ENCODE peak calls at places on chromosomes 12 and 14, in five cellular contexts. One of them, this sample, is unnamed.

GRCh38 chr14:64387232-64387737 is 868 bp upstream of the MTHFD1 start:
- DNase-seq in effector memory CD4-positive, alpha-beta T cell: no peak
- DNase-seq in PC-3: peak; percentile 27
- DNase-seq in stomach: no peak
- DNase-seq in CD8-positive, alpha-beta T cell: no peak
- DNase-seq in this sample: no peak

GRCh38 chr12:49541140-49541861 is 2.5 kb downstream of the KCNH3 start:
- DNase-seq in effector memory CD4-positive, alpha-beta T cell: no peak
- DNase-seq in PC-3: no peak
- DNase-seq in stomach: no peak
- DNase-seq in CD8-positive, alpha-beta T cell: no peak
- DNase-seq in this sample: no peak

GRCh38 chr14:86012391-86012790 is 482.4 kb downstream of the FLRT2 start:
- DNase-seq in effector memory CD4-positive, alpha-beta T cell: no peak
- DNase-seq in PC-3: no peak
- DNase-seq in stomach: no peak
- DNase-seq in CD8-positive, alpha-beta T cell: no peak
- DNase-seq in this sample: no peak

GRCh38 chr12:10366875-10367274 is 23.0 kb downstream of the KLRK1 start:
- DNase-seq in effector memory CD4-positive, alpha-beta T cell: no peak
- DNase-seq in PC-3: peak; percentile 49
- DNase-seq in stomach: no peak
- DNase-seq in CD8-positive, alpha-beta T cell: no peak
- DNase-seq in this sample: no peak

GRCh38 chr14:31090872-31091764 is 64.9 kb upstream of the STRN3 start:
- DNase-seq in effector memory CD4-positive, alpha-beta T cell: no peak
- DNase-seq in PC-3: peak; percentile 80
- DNase-seq in stomach: no peak
- DNase-seq in CD8-positive, alpha-beta T cell: no peak
- DNase-seq in this sample: no peak

GRCh38 chr12:129696405-129696804 is 207.4 kb downstream of the TMEM132D start:
- DNase-seq in effector memory CD4-positive, alpha-beta T cell: no peak
- DNase-seq in PC-3: no peak
- DNase-seq in stomach: no peak
- DNase-seq in CD8-positive, alpha-beta T cell: no peak
- DNase-seq in this sample: no peak

GRCh38 chr12:132610051-132610759 is at the start of gene LRCOL1:
- DNase-seq in effector memory CD4-positive, alpha-beta T cell: no peak
- DNase-seq in PC-3: no peak
- DNase-seq in stomach: no peak
- DNase-seq in CD8-positive, alpha-beta T cell: no peak
- DNase-seq in this sample: no peak

GRCh38 chr12:57093412-57094193 is 4.7 kb downstream of the NAB2 start:
- DNase-seq in effector memory CD4-positive, alpha-beta T cell: peak; percentile 30
- DNase-seq in PC-3: peak; percentile 33
- DNase-seq in stomach: peak; percentile 55
- DNase-seq in CD8-positive, alpha-beta T cell: peak; percentile 52
- DNase-seq in this sample: no peak

GRCh38 chr12:6288235-6288634 is 22.2 kb upstream of the PLEKHG6 start:
- DNase-seq in effector memory CD4-positive, alpha-beta T cell: no peak
- DNase-seq in PC-3: peak; percentile 25
- DNase-seq in stomach: no peak
- DNase-seq in CD8-positive, alpha-beta T cell: no peak
- DNase-seq in this sample: no peak

GRCh38 chr12:8033153-8034044 is 883 bp downstream of the FOXJ2 start:
- DNase-seq in effector memory CD4-positive, alpha-beta T cell: peak; percentile 31
- DNase-seq in PC-3: peak; percentile 26
- DNase-seq in stomach: no peak
- DNase-seq in CD8-positive, alpha-beta T cell: no peak
- DNase-seq in this sample: peak; percentile 34

GRCh38 chr12:105676694-105677093 is 346.2 kb downstream of the C12orf75 start:
- DNase-seq in effector memory CD4-positive, alpha-beta T cell: no peak
- DNase-seq in PC-3: no peak
- DNase-seq in stomach: peak; percentile 31
- DNase-seq in CD8-positive, alpha-beta T cell: no peak
- DNase-seq in this sample: no peak

GRCh38 chr12:52059582-52060497 is 8.6 kb downstream of the NR4A1 start:
- DNase-seq in effector memory CD4-positive, alpha-beta T cell: no peak
- DNase-seq in PC-3: no peak
- DNase-seq in stomach: no peak
- DNase-seq in CD8-positive, alpha-beta T cell: no peak
- DNase-seq in this sample: no peak

GRCh38 chr12:111758120-111758561 is 8.6 kb upstream of the ALDH2 start:
- DNase-seq in effector memory CD4-positive, alpha-beta T cell: no peak
- DNase-seq in PC-3: no peak
- DNase-seq in stomach: peak; percentile 79
- DNase-seq in CD8-positive, alpha-beta T cell: no peak
- DNase-seq in this sample: no peak

GRCh38 chr14:73295198-73295796 is 58.0 kb downstream of the PAPLN start:
- DNase-seq in effector memory CD4-positive, alpha-beta T cell: no peak
- DNase-seq in PC-3: peak; percentile 78
- DNase-seq in stomach: no peak
- DNase-seq in CD8-positive, alpha-beta T cell: no peak
- DNase-seq in this sample: peak; percentile 43

GRCh38 chr14:59600211-59600945 is 23.8 kb upstream of the CCDC175 start:
- DNase-seq in effector memory CD4-positive, alpha-beta T cell: no peak
- DNase-seq in PC-3: no peak
- DNase-seq in stomach: no peak
- DNase-seq in CD8-positive, alpha-beta T cell: no peak
- DNase-seq in this sample: no peak
- H3K27me3 ChIP-seq in effector memory CD4-positive, alpha-beta T cell: no peaks in the 10 kb centered on the region
- H3K27me3 ChIP-seq in PC-3: peaks cover 92% of the 10 kb centered on the region
- H3K27me3 ChIP-seq in stomach: no peaks in the 10 kb centered on the region
- H3K27me3 ChIP-seq in CD8-positive, alpha-beta T cell: no peaks in the 10 kb centered on the region
- H3K27me3 ChIP-seq in this sample: no peaks in the 10 kb centered on the region

GRCh38 chr14:106803379-106803778 is 1277.0 kb downstream of the TMEM121 start:
- DNase-seq in effector memory CD4-positive, alpha-beta T cell: no peak
- DNase-seq in PC-3: no peak
- DNase-seq in stomach: no peak
- DNase-seq in CD8-positive, alpha-beta T cell: no peak
- DNase-seq in this sample: no peak
- H3K9me3 ChIP-seq in effector memory CD4-positive, alpha-beta T cell: no peaks in the 10 kb centered on the region
- H3K9me3 ChIP-seq in PC-3: peaks cover 3% of the 10 kb centered on the region
- H3K9me3 ChIP-seq in stomach: no peaks in the 10 kb centered on the region
- H3K9me3 ChIP-seq in CD8-positive, alpha-beta T cell: no peaks in the 10 kb centered on the region
- H3K9me3 ChIP-seq in this sample: no peaks in the 10 kb centered on the region

DNA sequence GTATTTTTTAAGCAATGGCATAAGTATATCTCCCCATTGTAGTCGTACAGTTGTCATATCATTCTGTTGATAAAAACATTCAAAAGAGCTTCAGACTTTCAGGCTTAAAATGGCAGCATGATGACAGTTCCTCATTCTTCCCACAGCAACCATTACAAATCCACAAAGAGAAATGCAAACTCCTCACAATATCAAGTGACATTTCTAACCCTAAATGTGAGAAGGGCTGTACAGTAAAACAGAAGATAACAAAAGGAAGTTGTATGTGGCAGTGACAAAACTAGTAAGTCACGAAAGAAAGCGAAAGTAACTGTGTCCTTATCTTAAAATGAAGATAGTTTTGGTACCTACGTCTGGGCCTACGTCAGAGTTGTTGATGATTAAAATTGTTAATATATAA is 46.7 kb downstream of the GXYLT1 start:
- DNase-seq in effector memory CD4-positive, alpha-beta T cell: no peak
- DNase-seq in PC-3: no peak
- DNase-seq in stomach: no peak
- DNase-seq in CD8-positive, alpha-beta T cell: no peak
- DNase-seq in this sample: peak; percentile 64
- H3K4me3 ChIP-seq in effector memory CD4-positive, alpha-beta T cell: peak overlapping the region; percentile 46
- H3K4me3 ChIP-seq in PC-3: no peak overlapping the region
- H3K4me3 ChIP-seq in stomach: no peak overlapping the region
- H3K4me3 ChIP-seq in CD8-positive, alpha-beta T cell: peak overlapping the region; percentile 53
- H3K4me3 ChIP-seq in this sample: peak overlapping the region; percentile 13

DNA sequence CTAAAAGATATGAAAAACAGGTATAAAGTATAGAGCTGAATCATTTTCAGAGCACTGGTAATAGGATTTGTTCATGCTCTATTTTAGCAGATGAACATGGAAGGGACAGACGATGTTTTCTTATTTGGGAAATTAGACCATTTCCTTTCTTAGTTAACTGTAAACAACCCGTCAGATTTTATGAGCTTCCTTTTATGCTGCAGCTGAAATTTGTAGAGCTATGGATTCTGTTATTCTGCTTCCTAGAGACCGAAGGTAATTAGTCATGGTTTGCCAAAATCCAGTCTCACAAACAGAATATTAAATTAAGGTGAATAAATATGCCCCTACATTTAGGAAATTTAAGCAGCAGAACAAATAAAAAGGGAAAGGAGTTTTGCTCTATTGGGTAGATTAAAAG is 180.2 kb upstream of the SYT1 start:
- DNase-seq in effector memory CD4-positive, alpha-beta T cell: no peak
- DNase-seq in PC-3: no peak
- DNase-seq in stomach: no peak
- DNase-seq in CD8-positive, alpha-beta T cell: no peak
- DNase-seq in this sample: no peak
- H3K27me3 ChIP-seq in effector memory CD4-positive, alpha-beta T cell: no peaks in the 10 kb centered on the region
- H3K27me3 ChIP-seq in PC-3: no peaks in the 10 kb centered on the region
- H3K27me3 ChIP-seq in stomach: no peaks in the 10 kb centered on the region
- H3K27me3 ChIP-seq in CD8-positive, alpha-beta T cell: no peaks in the 10 kb centered on the region
- H3K27me3 ChIP-seq in this sample: no peaks in the 10 kb centered on the region

DNA sequence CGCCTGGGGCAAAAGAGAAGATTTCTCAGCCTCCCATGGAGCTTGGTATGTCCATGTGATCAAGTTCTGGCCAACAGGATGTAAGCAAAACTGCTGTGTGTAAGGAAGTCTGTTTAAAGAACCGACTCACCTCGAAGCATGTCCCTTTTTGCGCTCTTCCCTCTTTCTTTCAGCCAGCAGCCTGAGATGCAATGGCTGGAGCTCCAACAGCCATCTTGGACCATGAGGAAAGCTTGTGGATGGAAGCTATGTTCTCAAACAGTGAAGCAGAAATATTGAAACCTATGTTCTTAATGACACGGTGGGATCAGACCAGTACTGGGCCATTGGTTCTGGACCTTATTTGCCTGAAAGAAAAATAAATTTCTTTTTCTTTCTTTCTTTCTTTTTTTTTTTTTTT is 82.3 kb upstream of the SLC24A4 start:
- DNase-seq in effector memory CD4-positive, alpha-beta T cell: no peak
- DNase-seq in PC-3: no peak
- DNase-seq in stomach: no peak
- DNase-seq in CD8-positive, alpha-beta T cell: no peak
- DNase-seq in this sample: no peak
- H3K9me3 ChIP-seq in effector memory CD4-positive, alpha-beta T cell: peaks cover 8% of the 10 kb centered on the region
- H3K9me3 ChIP-seq in PC-3: peaks cover 8% of the 10 kb centered on the region
- H3K9me3 ChIP-seq in stomach: peaks cover 23% of the 10 kb centered on the region
- H3K9me3 ChIP-seq in CD8-positive, alpha-beta T cell: no peaks in the 10 kb centered on the region
- H3K9me3 ChIP-seq in this sample: peaks cover 7% of the 10 kb centered on the region

GRCh38 chr12:12872934-12873275 is 18.5 kb upstream of the GPRC5A start:
- DNase-seq in effector memory CD4-positive, alpha-beta T cell: no peak
- DNase-seq in PC-3: peak; percentile 81
- DNase-seq in stomach: no peak
- DNase-seq in CD8-positive, alpha-beta T cell: no peak
- DNase-seq in this sample: no peak
- H3K4me3 ChIP-seq in effector memory CD4-positive, alpha-beta T cell: no peak overlapping the region
- H3K4me3 ChIP-seq in PC-3: peak overlapping the region; percentile 47
- H3K4me3 ChIP-seq in stomach: no peak overlapping the region
- H3K4me3 ChIP-seq in CD8-positive, alpha-beta T cell: no peak overlapping the region
- H3K4me3 ChIP-seq in this sample: no peak overlapping the region

DNA sequence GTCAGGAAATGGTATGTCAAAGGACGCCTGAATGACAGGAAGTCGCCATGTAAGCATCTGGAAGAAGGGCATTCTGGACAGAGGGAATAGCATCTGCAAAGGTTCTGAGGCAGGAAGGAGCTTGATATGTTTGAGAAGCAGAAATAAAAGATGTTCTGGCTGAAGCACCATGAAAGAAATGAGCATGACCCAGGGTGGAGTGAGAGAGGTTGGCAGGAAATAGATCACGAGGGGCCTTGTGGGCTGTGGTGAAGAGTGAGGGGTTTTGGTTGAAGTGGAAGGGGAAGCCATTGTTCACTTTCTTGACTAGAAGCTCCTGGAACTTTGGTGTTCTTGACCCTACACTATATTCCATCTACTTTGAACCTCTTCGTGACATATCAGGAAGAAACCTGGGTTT is 99.4 kb upstream of the PARP11 start:
- DNase-seq in effector memory CD4-positive, alpha-beta T cell: no peak
- DNase-seq in PC-3: no peak
- DNase-seq in stomach: no peak
- DNase-seq in CD8-positive, alpha-beta T cell: no peak
- DNase-seq in this sample: peak; percentile 61
- H3K27me3 ChIP-seq in effector memory CD4-positive, alpha-beta T cell: no peaks in the 10 kb centered on the region
- H3K27me3 ChIP-seq in PC-3: peaks cover 48% of the 10 kb centered on the region
- H3K27me3 ChIP-seq in stomach: no peaks in the 10 kb centered on the region
- H3K27me3 ChIP-seq in CD8-positive, alpha-beta T cell: no peaks in the 10 kb centered on the region
- H3K27me3 ChIP-seq in this sample: no peaks in the 10 kb centered on the region

GRCh38 chr12:131279281-131279921 is 325.7 kb downstream of the ADGRD1 start:
- DNase-seq in effector memory CD4-positive, alpha-beta T cell: no peak
- DNase-seq in PC-3: no peak
- DNase-seq in stomach: no peak
- DNase-seq in CD8-positive, alpha-beta T cell: no peak
- DNase-seq in this sample: no peak
- H3K9me3 ChIP-seq in effector memory CD4-positive, alpha-beta T cell: no peaks in the 10 kb centered on the region
- H3K9me3 ChIP-seq in PC-3: no peaks in the 10 kb centered on the region
- H3K9me3 ChIP-seq in stomach: no peaks in the 10 kb centered on the region
- H3K9me3 ChIP-seq in CD8-positive, alpha-beta T cell: no peaks in the 10 kb centered on the region
- H3K9me3 ChIP-seq in this sample: no peaks in the 10 kb centered on the region

DNA sequence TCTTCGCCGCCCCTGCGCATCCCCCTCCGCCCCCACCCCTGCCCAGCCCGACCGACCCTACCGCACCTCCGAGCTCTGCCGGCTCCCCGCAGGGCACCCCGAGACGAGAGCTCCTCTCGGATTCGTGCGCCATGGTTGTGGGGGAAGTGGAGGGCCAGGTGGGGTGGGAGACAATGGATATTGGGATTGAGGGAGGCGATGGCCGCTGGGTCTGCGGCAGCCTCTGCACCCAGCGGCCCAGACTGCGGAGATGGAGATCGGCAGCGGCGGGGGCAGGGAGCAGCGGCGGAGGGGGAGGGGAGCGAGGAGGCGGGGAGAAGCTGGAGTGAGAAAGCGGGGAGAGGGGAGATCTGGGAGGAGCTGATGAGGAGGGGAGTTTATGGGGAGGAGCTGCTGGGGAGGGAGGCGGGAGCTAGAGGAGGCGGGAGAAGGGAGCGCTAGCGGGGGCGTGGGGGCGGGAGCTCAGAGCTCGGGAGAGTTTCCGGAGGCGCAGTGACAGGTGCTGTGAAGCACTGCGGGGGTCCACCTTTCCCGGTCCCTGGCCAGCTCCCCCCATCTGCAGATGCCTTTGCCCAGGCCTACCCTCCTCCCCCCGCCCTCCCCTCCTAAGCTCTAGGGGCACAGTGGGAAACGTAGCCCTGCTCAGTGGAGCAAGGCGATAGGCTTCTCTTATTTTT is at the start of gene SALL2:
- DNase-seq in effector memory CD4-positive, alpha-beta T cell: peak; percentile 52
- DNase-seq in PC-3: peak; percentile 57
- DNase-seq in stomach: peak; percentile 72
- DNase-seq in CD8-positive, alpha-beta T cell: peak; percentile 32
- DNase-seq in this sample: peak; percentile 44
- H3K4me3 ChIP-seq in effector memory CD4-positive, alpha-beta T cell: peak within 1 kb of the TSS; percentile 79
- H3K4me3 ChIP-seq in PC-3: peak within 1 kb of the TSS; percentile 85
- H3K4me3 ChIP-seq in stomach: peak within 1 kb of the TSS; percentile 67
- H3K4me3 ChIP-seq in CD8-positive, alpha-beta T cell: peak within 1 kb of the TSS; percentile 57
- H3K4me3 ChIP-seq in this sample: peak within 1 kb of the TSS; percentile 42

This sample was measured in CD4-positive, alpha-beta memory T cell.